ENCODE peak calls at places on chromosomes 2 and 18, in four cellular contexts. X, Y, Q and N are unnamed samples.

GRCh38 chr2:213251618-213252017 is 32.6 kb upstream of the SPAG16 start:
- DNase-seq in X (peak; percentile 38), Y (no peak), Q (peak; percentile 10), N (no peak)

GRCh38 chr2:200765139-200765951 is 46.4 kb upstream of the BZW1 start:
- DNase-seq in X (no peak), Y (no peak), Q (no peak), N (no peak)

GRCh38 chr2:99653433-99653832 is 163.6 kb upstream of the REV1 start:
- DNase-seq in X (no peak), Y (no peak), Q (no peak), N (no peak)

GRCh38 chr2:79432731-79433146 is 80.1 kb upstream of the CTNNA2 start:
- DNase-seq in X (no peak), Y (no peak), Q (no peak), N (no peak)

GRCh38 chr18:42545825-42546224 is 569.7 kb downstream of the RIT2 start:
- DNase-seq in X (no peak), Y (no peak), Q (no peak), N (no peak)

GRCh38 chr2:40127890-40128548 is 323.9 kb downstream of the SLC8A1 start:
- DNase-seq in X (no peak), Y (no peak), Q (no peak), N (no peak)

GRCh38 chr2:236623816-236624215 is 54.2 kb downstream of the ACKR3 start:
- DNase-seq in X (no peak), Y (no peak), Q (no peak), N (no peak)

GRCh38 chr2:182055993-182056392 is 70.3 kb downstream of the PPP1R1C start:
- DNase-seq in X (no peak), Y (no peak), Q (no peak), N (no peak)

GRCh38 chr2:10326151-10326616 is 23.5 kb downstream of the HPCAL1 start:
- DNase-seq in X (no peak), Y (no peak), Q (no peak), N (no peak)

GRCh38 chr2:228798931-228799588 is 472.0 kb downstream of the PID1 start:
- DNase-seq in X (no peak), Y (no peak), Q (no peak), N (no peak)

GRCh38 chr2:184154438-184154837 is 443.9 kb upstream of the ZNF804A start:
- DNase-seq in X (no peak), Y (no peak), Q (no peak), N (no peak)

GRCh38 chr18:34592961-34593382 is 117.1 kb upstream of the DTNA start:
- DNase-seq in X (no peak), Y (no peak), Q (no peak), N (no peak)

GRCh38 chr2:223058952-223059716 is 7.1 kb downstream of the KCNE4 start:
- DNase-seq in X (peak; percentile 50), Y (no peak), Q (no peak), N (no peak)

GRCh38 chr2:223057545-223057944 is 5.6 kb downstream of the KCNE4 start:
- DNase-seq in X (peak; percentile 11), Y (no peak), Q (no peak), N (no peak)

GRCh38 chr2:223055140-223055539 is 3.1 kb downstream of the KCNE4 start:
- DNase-seq in X (no peak), Y (no peak), Q (no peak), N (peak; percentile 14)

GRCh38 chr2:223055836-223056235 is 3.8 kb downstream of the KCNE4 start:
- DNase-seq in X (peak; percentile 58), Y (no peak), Q (no peak), N (no peak)

DNA sequence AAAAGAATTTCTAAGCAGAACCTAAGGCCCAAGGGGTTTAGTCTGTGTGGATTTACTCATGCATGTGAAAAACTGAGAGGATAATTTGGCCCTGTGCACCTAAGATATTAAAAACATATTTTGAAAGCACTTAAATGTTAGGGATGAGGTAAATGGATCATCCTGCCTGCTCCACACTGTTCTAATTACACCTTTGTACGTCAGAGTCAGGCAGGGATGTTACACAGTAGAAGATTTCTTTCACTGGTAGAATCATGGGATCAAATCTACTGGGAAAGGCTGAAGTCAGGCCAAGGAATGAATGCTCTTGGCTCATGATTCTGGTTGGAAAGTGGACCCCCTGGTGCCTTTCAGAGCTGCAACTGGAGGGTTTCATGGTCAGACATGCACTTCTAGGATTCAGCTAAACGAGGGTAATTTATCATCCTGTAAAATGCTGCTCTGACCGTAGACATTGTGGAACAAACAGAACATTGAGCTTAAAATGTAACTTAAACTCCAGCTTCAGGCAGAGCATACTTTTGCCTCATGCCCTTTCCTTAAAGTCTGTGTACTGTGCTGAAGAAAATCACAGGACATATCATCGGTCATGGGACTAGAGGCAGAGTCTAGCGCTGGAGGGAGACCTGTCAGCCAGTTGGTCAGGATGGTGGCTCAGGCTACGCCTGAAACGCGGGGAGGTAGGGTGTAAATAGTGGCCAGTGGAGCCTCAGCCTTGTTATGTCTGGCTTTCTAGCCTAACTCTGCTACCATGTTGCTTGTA is 4.8 kb downstream of the KCNE4 start:
- DNase-seq in X (no peak), Y (no peak), Q (no peak), N (no peak)
- TF ChIP-seq SPI1 in X (no peak), Y (no peak), Q (no peak), N (no peak)

GRCh38 chr2:128809880-128810279 is 491.2 kb upstream of the HS6ST1 start:
- DNase-seq in X (no peak), Y (no peak), Q (no peak), N (no peak)
- TF ChIP-seq SPI1 in X (no peak), Y (no peak), Q (no peak), N (no peak)

GRCh38 chr2:241575624-241576292 is 17.2 kb downstream of the BOK start:
- DNase-seq in X (no peak), Y (no peak), Q (no peak), N (no peak)
- TF ChIP-seq SPI1 in X (no peak), Y (no peak), Q (no peak), N (no peak)

GRCh38 chr2:70896765-70897202 is 38.9 kb upstream of the ATP6V1B1 start:
- DNase-seq in X (no peak), Y (no peak), Q (no peak), N (no peak)

GRCh38 chr2:70897977-70898226 is 37.8 kb upstream of the ATP6V1B1 start:
- DNase-seq in X (no peak), Y (no peak), Q (no peak), N (no peak)

GRCh38 chr2:70897203-70897976 is 38.3 kb upstream of the ATP6V1B1 start:
- DNase-seq in X (no peak), Y (no peak), Q (no peak), N (no peak)

GRCh38 chr2:70895998-70896764 is 39.5 kb upstream of the ATP6V1B1 start:
- DNase-seq in X (no peak), Y (no peak), Q (no peak), N (no peak)

DNA sequence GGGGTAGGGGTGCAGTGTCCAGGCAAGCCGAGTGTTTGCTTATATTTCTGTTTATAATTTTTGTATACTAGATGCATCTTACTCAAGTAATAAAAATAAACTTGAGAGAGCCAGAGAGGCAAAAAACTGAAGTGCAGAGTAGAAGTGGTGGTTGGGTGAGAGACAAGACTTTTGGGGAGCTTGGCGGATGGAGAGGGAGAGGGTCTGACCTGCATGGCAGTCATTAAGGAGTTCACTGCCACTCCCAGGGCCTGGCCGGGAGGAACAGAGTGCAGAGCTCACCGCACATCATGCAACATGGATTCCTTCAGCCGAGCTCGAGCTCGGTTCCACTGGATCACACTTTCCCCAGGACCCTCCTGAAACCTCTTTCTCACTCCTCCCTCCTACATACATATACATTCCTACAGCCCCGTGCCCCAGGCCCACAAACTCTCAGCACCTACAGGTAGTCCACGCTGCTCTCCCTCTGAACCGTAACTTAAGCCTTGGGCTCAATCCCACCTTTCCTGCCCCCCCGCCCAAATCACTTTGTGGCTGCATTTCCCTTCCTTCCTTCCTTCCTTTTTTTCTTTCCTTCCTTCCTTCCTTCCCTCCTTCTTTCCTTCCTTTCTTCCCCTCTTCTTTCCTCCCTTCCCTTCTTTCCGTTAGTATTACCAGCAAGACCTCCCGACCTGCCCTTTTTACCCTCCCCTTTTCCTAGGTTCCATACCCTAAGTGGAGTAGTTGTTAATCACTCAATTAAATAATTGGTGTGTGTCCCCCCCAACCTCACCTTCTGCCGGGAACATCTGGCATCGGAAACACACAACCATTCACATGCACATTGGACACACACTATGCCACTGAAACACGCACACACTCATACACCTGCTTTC is 37.1 kb upstream of the ATP6V1B1 start:
- DNase-seq in X (no peak), Y (no peak), Q (no peak), N (no peak)
- TF ChIP-seq SPI1 in X (no peak), Y (no peak), Q (no peak), N (no peak)

GRCh38 chr2:43075906-43076585 is 150.4 kb downstream of the ZFP36L2 start:
- DNase-seq in X (no peak), Y (no peak), Q (no peak), N (no peak)
- TF ChIP-seq SPI1 in X (no peak), Y (no peak), Q (no peak), N (no peak)

GRCh38 chr2:16002575-16002974 is 62.2 kb downstream of the MYCN start:
- DNase-seq in X (no peak), Y (no peak), Q (no peak), N (no peak)

GRCh38 chr2:15996536-15997423 is 56.4 kb downstream of the MYCN start:
- DNase-seq in X (no peak), Y (no peak), Q (no peak), N (no peak)

GRCh38 chr2:15997728-15998280 is 57.5 kb downstream of the MYCN start:
- DNase-seq in X (no peak), Y (no peak), Q (no peak), N (no peak)

GRCh38 chr2:16002144-16002543 is 61.8 kb downstream of the MYCN start:
- DNase-seq in X (no peak), Y (no peak), Q (no peak), N (no peak)

DNA sequence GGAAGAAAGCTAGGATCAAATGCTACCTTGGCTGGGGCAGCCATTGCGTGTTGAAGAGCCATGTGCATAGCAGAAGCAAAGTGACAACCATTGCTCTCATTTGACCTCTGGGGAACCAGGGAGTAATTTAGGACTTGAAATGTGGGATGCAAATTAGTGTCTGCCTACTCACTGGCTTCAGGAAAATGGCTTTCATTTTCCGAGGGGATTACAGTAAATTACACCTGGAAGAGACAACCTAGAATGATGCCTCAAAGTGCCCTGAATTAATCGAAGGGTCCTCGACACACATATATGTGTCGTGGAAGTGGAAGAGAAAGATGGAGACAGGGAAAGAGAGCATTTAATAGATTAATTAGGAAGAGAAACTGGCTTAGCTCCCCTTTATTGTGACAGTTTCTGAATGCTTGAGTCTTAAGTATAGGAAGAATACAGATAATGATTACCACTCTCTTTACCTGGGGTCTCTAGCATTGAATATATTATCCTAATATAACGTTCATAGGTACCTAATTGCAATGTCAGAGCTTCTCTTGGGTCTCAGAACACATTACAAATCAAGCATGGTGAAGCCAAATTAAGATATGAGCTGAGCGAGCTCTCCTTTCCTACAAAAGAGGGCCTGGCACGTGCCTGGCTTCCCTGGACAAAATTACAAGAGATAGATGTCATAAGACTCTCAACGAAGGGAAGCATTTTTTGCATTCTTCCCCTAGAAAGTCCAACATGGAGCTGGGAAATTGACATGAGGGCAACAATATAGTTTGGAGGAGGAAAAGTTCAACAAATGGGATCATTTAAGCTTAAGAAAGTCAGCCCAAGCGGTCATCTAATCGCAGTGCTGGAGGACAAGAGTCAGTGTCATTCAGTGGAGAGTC is 59.5 kb downstream of the MYCN start:
- DNase-seq in X (no peak), Y (no peak), Q (no peak), N (no peak)
- TF ChIP-seq SPI1 in X (no peak), Y (no peak), Q (no peak), N (no peak)

GRCh38 chr18:54149078-54149697 is 75.3 kb downstream of the MBD2 start:
- DNase-seq in X (no peak), Y (peak; percentile 69), Q (no peak), N (no peak)
- TF ChIP-seq SPI1 in X (no peak), Y (no peak), Q (no peak), N (no peak)